ENCODE peak calls at places on chromosomes 4 and X, in five cellular contexts. One of them, this sample, is unnamed.

GRCh38 chrX:134544189-134544588 is 84.2 kb downstream of the HPRT1 start:
- DNase-seq in IMR-90: no peak
- DNase-seq in H1: no peak
- DNase-seq in neuronal stem cell: no peak
- DNase-seq in H9: no peak
- DNase-seq in this sample: no peak

GRCh38 chrX:18885317-18886004 is 98.5 kb downstream of the PHKA2 start:
- DNase-seq in IMR-90: peak
- DNase-seq in H9: no peak
- DNase-seq in neuronal stem cell: no peak
- DNase-seq in H1: no peak
- DNase-seq in this sample: peak

GRCh38 chr4:25926473-25926872 is 12.5 kb downstream of the SMIM20 start:
- DNase-seq in neuronal stem cell: no peak
- DNase-seq in H1: no peak
- DNase-seq in H9: no peak
- DNase-seq in IMR-90: no peak
- DNase-seq in this sample: no peak

GRCh38 chrX:2500681-2501151 is at the start of the genes DHRSX and ZBED1:
- DNase-seq in neuronal stem cell: peak
- DNase-seq in H9: no peak
- DNase-seq in IMR-90: no peak
- DNase-seq in H1: no peak
- DNase-seq in this sample: peak

GRCh38 chr4:31041385-31041784 is 321.2 kb downstream of the PCDH7 start:
- DNase-seq in IMR-90: no peak
- DNase-seq in neuronal stem cell: no peak
- DNase-seq in H9: no peak
- DNase-seq in H1: no peak
- DNase-seq in this sample: no peak

GRCh38 chrX:63768760-63769159 is 16.3 kb downstream of the ARHGEF9 start:
- DNase-seq in IMR-90: no peak
- DNase-seq in H9: no peak
- DNase-seq in neuronal stem cell: no peak
- DNase-seq in H1: no peak
- DNase-seq in this sample: no peak

GRCh38 chrX:38816158-38816557 is 14.9 kb downstream of the MID1IP1 start:
- DNase-seq in H9: no peak
- DNase-seq in neuronal stem cell: no peak
- DNase-seq in H1: no peak
- DNase-seq in IMR-90: no peak
- DNase-seq in this sample: no peak

GRCh38 chr4:165476214-165477098 is 97.6 kb downstream of the CPE start:
- DNase-seq in neuronal stem cell: no peak
- DNase-seq in H1: no peak
- DNase-seq in IMR-90: peak
- DNase-seq in H9: no peak
- DNase-seq in this sample: peak

GRCh38 chr4:151517896-151518295 is 108.9 kb downstream of the FHIP1A start:
- DNase-seq in IMR-90: no peak
- DNase-seq in H9: no peak
- DNase-seq in H1: no peak
- DNase-seq in neuronal stem cell: no peak
- DNase-seq in this sample: no peak

GRCh38 chr4:896630-897029 is 35.5 kb downstream of the GAK start:
- DNase-seq in neuronal stem cell: no peak
- DNase-seq in H1: no peak
- DNase-seq in IMR-90: no peak
- DNase-seq in H9: no peak
- DNase-seq in this sample: no peak

GRCh38 chrX:139423186-139423585 is 107.4 kb upstream of the F9 start:
- DNase-seq in H1: no peak
- DNase-seq in neuronal stem cell: no peak
- DNase-seq in IMR-90: no peak
- DNase-seq in H9: no peak
- DNase-seq in this sample: no peak

GRCh38 chr4:184902550-184902949 is 76.8 kb upstream of the ACSL1 start:
- DNase-seq in H1: no peak
- DNase-seq in IMR-90: no peak
- DNase-seq in H9: no peak
- DNase-seq in neuronal stem cell: no peak
- DNase-seq in this sample: no peak

GRCh38 chr4:8215641-8216442 is 16.8 kb downstream of the SH3TC1 start:
- DNase-seq in H1: no peak
- DNase-seq in neuronal stem cell: no peak
- DNase-seq in IMR-90: no peak
- DNase-seq in H9: no peak
- DNase-seq in this sample: no peak

GRCh38 chr4:168221298-168221697 is 97.3 kb downstream of the DDX60 start:
- DNase-seq in H1: no peak
- DNase-seq in H9: no peak
- DNase-seq in neuronal stem cell: no peak
- DNase-seq in IMR-90: peak
- DNase-seq in this sample: peak

GRCh38 chr4:75169020-75169814 is 236.3 kb downstream of the PARM1 start:
- DNase-seq in neuronal stem cell: no peak
- DNase-seq in H1: no peak
- DNase-seq in H9: no peak
- DNase-seq in IMR-90: no peak
- DNase-seq in this sample: no peak

GRCh38 chr4:113232194-113232593 is 182.7 kb downstream of the ANK2 start:
- DNase-seq in IMR-90: peak
- DNase-seq in neuronal stem cell: no peak
- DNase-seq in H9: no peak
- DNase-seq in H1: no peak
- DNase-seq in this sample: peak

GRCh38 chr4:10734697-10735096 is 50.1 kb upstream of the CLNK start:
- DNase-seq in IMR-90: no peak
- DNase-seq in H9: no peak
- DNase-seq in neuronal stem cell: no peak
- DNase-seq in H1: no peak
- DNase-seq in this sample: no peak

GRCh38 chr4:152255437-152255836 is 280.5 kb downstream of the FBXW7 start:
- DNase-seq in neuronal stem cell: no peak
- DNase-seq in IMR-90: peak
- DNase-seq in H9: no peak
- DNase-seq in H1: no peak
- DNase-seq in this sample: peak

GRCh38 chrX:65677954-65678469 is 10.6 kb downstream of the MSN start:
- DNase-seq in IMR-90: peak
- DNase-seq in neuronal stem cell: no peak
- DNase-seq in H1: no peak
- DNase-seq in H9: no peak
- DNase-seq in this sample: peak

GRCh38 chr4:6154875-6155274 is 45.5 kb downstream of the JAKMIP1 start:
- DNase-seq in neuronal stem cell: no peak
- DNase-seq in H1: no peak
- DNase-seq in H9: no peak
- DNase-seq in IMR-90: no peak
- DNase-seq in this sample: no peak

GRCh38 chr4:83535945-83536648 is at the start of gene GPAT3:
- DNase-seq in neuronal stem cell: peak
- DNase-seq in H1: no peak
- DNase-seq in IMR-90: peak
- DNase-seq in H9: peak
- DNase-seq in this sample: peak

GRCh38 chr4:687048-687974 is 1.6 kb downstream of the SLC49A3 start:
- DNase-seq in neuronal stem cell: no peak
- DNase-seq in H9: peak
- DNase-seq in IMR-90: peak
- DNase-seq in H1: no peak
- DNase-seq in this sample: peak

DNA sequence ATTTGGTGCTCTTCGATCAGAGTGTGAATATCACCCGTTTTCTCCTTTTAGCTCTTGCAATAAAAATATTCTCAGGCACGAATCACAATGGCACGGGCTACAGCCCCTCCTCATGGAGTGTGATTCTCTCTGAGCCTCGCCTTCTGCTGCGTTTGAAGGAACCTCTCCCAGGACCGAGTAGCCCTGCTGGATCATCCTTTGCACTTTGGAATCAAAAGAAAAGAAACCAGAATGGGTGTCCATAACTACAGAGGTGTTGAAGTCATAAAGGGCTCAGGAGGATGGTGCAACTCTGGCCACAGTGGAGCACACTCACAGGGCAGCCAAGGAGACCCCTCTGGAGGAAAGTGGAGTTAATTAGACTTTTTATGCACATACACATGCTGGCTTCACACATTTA is 19.2 kb downstream of the MAML3 start:
- DNase-seq in IMR-90: no peak
- DNase-seq in H9: no peak
- DNase-seq in neuronal stem cell: no peak
- DNase-seq in H1: no peak
- DNase-seq in this sample: no peak
- H2BK15ac ChIP-seq in IMR-90: peak
- H2BK15ac ChIP-seq in H9: no peak
- H2BK15ac ChIP-seq in neuronal stem cell: no peak
- H2BK15ac ChIP-seq in H1: no peak
- H2BK15ac ChIP-seq in this sample: no peak

DNA sequence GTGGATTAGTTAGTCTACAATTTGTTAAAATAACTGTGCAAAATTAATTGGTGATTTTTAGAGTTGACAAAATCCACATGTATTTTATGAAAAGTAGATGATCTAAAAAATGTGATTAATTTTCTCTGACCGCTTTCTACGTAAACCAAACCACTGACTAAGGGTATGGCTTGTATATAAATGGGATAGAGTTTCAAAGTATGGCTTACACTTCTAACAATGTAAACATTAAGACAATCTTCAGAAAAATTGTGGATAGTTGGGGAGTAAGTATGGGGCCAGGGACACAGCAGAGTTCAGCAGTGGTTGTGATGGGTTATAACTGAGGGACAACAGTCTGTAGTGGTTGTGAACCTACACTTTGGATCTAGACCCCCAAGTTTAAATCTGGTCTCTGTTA is 39.8 kb downstream of the GABRA4 start:
- DNase-seq in H9: no peak
- DNase-seq in IMR-90: peak
- DNase-seq in H1: no peak
- DNase-seq in neuronal stem cell: no peak
- DNase-seq in this sample: no peak
- H3K14ac ChIP-seq in H9: no peak
- H3K14ac ChIP-seq in IMR-90: no peak
- H3K14ac ChIP-seq in H1: no peak
- H3K14ac ChIP-seq in neuronal stem cell: no peak
- H3K14ac ChIP-seq in this sample: no peak

GRCh38 chr4:121338506-121338905 is 42.3 kb downstream of the QRFPR start:
- DNase-seq in neuronal stem cell: peak
- DNase-seq in H1: no peak
- DNase-seq in IMR-90: no peak
- DNase-seq in H9: no peak
- DNase-seq in this sample: no peak
- H2BK15ac ChIP-seq in neuronal stem cell: no peak
- H2BK15ac ChIP-seq in H1: no peak
- H2BK15ac ChIP-seq in IMR-90: no peak
- H2BK15ac ChIP-seq in H9: no peak
- H2BK15ac ChIP-seq in this sample: no peak

GRCh38 chr4:172897046-172897445 is 271.6 kb upstream of the GALNT7 start:
- DNase-seq in H9: no peak
- DNase-seq in IMR-90: no peak
- DNase-seq in neuronal stem cell: no peak
- DNase-seq in H1: no peak
- DNase-seq in this sample: no peak
- H3K14ac ChIP-seq in H9: no peak
- H3K14ac ChIP-seq in IMR-90: no peak
- H3K14ac ChIP-seq in neuronal stem cell: no peak
- H3K14ac ChIP-seq in H1: no peak
- H3K14ac ChIP-seq in this sample: no peak

GRCh38 chr4:42320822-42321388 is 76.4 kb upstream of the SHISA3 start:
- DNase-seq in IMR-90: no peak
- DNase-seq in neuronal stem cell: no peak
- DNase-seq in H9: no peak
- DNase-seq in H1: no peak
- DNase-seq in this sample: no peak

GRCh38 chr4:42313872-42314271 is 83.4 kb upstream of the SHISA3 start:
- DNase-seq in H9: no peak
- DNase-seq in IMR-90: no peak
- DNase-seq in neuronal stem cell: no peak
- DNase-seq in H1: no peak
- DNase-seq in this sample: no peak

GRCh38 chr4:42310343-42310742 is 86.9 kb upstream of the SHISA3 start:
- DNase-seq in H9: peak
- DNase-seq in neuronal stem cell: no peak
- DNase-seq in H1: no peak
- DNase-seq in IMR-90: no peak
- DNase-seq in this sample: no peak

GRCh38 chr4:42309571-42310260 is 87.6 kb upstream of the SHISA3 start:
- DNase-seq in IMR-90: no peak
- DNase-seq in neuronal stem cell: no peak
- DNase-seq in H9: no peak
- DNase-seq in H1: no peak
- DNase-seq in this sample: no peak

DNA sequence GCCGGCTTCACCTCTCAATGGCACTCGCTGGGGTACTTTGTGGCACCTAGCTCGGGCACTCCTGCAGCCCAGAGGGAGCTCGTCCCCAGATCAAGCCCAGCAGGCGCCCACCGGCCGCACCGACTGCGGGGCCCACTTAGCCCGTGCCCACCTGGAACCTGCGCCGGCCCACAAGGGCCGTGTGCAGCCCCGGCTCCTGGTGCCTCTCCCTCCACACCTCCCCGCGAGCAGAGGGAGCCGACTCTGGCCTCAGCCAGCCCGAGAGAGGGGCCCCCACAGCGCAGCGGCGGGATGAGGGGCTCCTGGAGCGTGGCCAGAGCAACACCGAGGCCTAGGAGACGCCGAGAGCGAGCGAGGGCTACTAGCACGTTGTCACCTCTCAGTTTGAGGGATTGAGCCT is 82.1 kb upstream of the SHISA3 start:
- DNase-seq in H1: no peak
- DNase-seq in IMR-90: no peak
- DNase-seq in neuronal stem cell: no peak
- DNase-seq in H9: no peak
- DNase-seq in this sample: no peak
- H2BK15ac ChIP-seq in H1: no peak
- H2BK15ac ChIP-seq in IMR-90: no peak
- H2BK15ac ChIP-seq in neuronal stem cell: peak
- H2BK15ac ChIP-seq in H9: no peak
- H2BK15ac ChIP-seq in this sample: no peak